ENCODE peak calls at places on chromosomes 12 and 14, in ten cellular contexts. D, W, K, B, L, I, Y, C, N and Z are unnamed samples.
A peak's percentile ranks its signal among the peaks of the same experiment; 100 is the strongest.

GRCh38 chr14:101600891-101601602 is 39.8 kb downstream of the DIO3 start:
- DNase-seq in I (no peak), D (no peak), B (no peak), Y (peak; percentile 5), C (no peak), L (no peak), K (no peak), N (no peak), W (no peak), Z (no peak)

GRCh38 chr14:74508292-74508731 is 14.7 kb downstream of the ISCA2 start:
- DNase-seq in I (no peak), K (no peak), W (no peak), L (no peak), N (no peak), D (no peak), Y (no peak), B (no peak), C (no peak), Z (peak; percentile 91)

GRCh38 chr14:77100961-77101360 is 2.9 kb downstream of the CIPC start:
- DNase-seq in D (no peak), Y (no peak), N (no peak), K (no peak), I (peak; percentile 34), C (no peak), B (no peak), L (no peak), W (no peak), Z (no peak)

GRCh38 chr12:124829008-124829707 is 34.5 kb downstream of the SCARB1 start:
- DNase-seq in B (no peak), I (no peak), Y (no peak), L (no peak), C (peak; percentile 79), N (no peak), K (no peak), W (no peak), D (peak; percentile 50), Z (peak; percentile 94)

GRCh38 chr14:37663498-37663897 is 68.1 kb downstream of the TTC6 start:
- DNase-seq in C (no peak), N (no peak), B (no peak), D (no peak), L (no peak), I (no peak), Y (no peak), K (no peak), W (no peak), Z (no peak)

GRCh38 chr12:27972721-27973120 is at the start of gene PTHLH:
- DNase-seq in C (no peak), I (no peak), N (no peak), K (no peak), B (no peak), D (no peak), W (no peak), L (no peak), Y (no peak), Z (no peak)

GRCh38 chr14:59217011-59217410 is 28.5 kb downstream of the DAAM1 start:
- DNase-seq in N (no peak), K (no peak), I (no peak), B (no peak), W (no peak), Y (no peak), C (no peak), D (no peak), L (no peak), Z (no peak)

GRCh38 chr14:63030113-63030512 is 15.1 kb downstream of the KCNH5 start:
- DNase-seq in N (no peak), D (no peak), B (no peak), C (no peak), W (no peak), K (no peak), Y (no peak), I (no peak), L (no peak), Z (peak; percentile 59)

GRCh38 chr14:57382283-57382682 is 8.1 kb upstream of the NAA30 start:
- DNase-seq in I (no peak), D (peak; percentile 38), W (no peak), L (no peak), Y (no peak), K (no peak), B (no peak), N (no peak), C (peak; percentile 64), Z (no peak)

GRCh38 chr12:116765271-116765670 is 27.2 kb downstream of the RNFT2 start:
- DNase-seq in C (no peak), Y (no peak), I (no peak), N (no peak), D (no peak), B (no peak), W (no peak), L (no peak), K (no peak), Z (peak; percentile 6)

GRCh38 chr14:37142835-37143499 is 29.4 kb downstream of the SLC25A21 start:
- DNase-seq in B (no peak), L (no peak), I (no peak), C (no peak), N (no peak), K (no peak), W (no peak), D (peak; percentile 21), Y (no peak), Z (peak; percentile 72)

GRCh38 chr14:77622562-77622961 is 6.1 kb upstream of the SPTLC2 start:
- DNase-seq in L (no peak), N (no peak), Y (no peak), B (no peak), W (no peak), K (no peak), D (no peak), C (no peak), I (no peak), Z (no peak)

GRCh38 chr14:94536836-94537235 is 24.4 kb upstream of the SERPINA4 start:
- DNase-seq in L (no peak), N (no peak), Y (no peak), B (no peak), D (peak; percentile 48), K (no peak), W (peak; percentile 59), C (no peak), I (peak; percentile 53), Z (peak; percentile 74)